ENCODE peak calls at places on chromosome 20, in six cellular contexts. K, I, C, D, T and X are unnamed samples.

GRCh38 chr20:44600758-44601562 is 18.6 kb downstream of the PKIG start:
- DNase-seq in K (peak), I (peak), C (peak), D (no peak), T (peak), X (no peak)

GRCh38 chr20:805713-806112 is 27.8 kb upstream of the FAM110A start:
- DNase-seq in K (peak), I (no peak), C (no peak), D (peak), T (no peak), X (no peak)

GRCh38 chr20:44643596-44644383 is 7.7 kb downstream of the ADA start:
- DNase-seq in K (peak), I (peak), C (peak), D (no peak), T (peak), X (peak)

GRCh38 chr20:13260620-13261279 is 39.7 kb downstream of the ISM1 start:
- DNase-seq in K (no peak), I (no peak), C (no peak), D (no peak), T (no peak), X (no peak)

GRCh38 chr20:61297491-61297890 is 45.4 kb downstream of the CDH4 start:
- DNase-seq in K (no peak), I (no peak), C (no peak), D (no peak), T (no peak), X (no peak)

GRCh38 chr20:59120491-59120890 is 43.1 kb upstream of the ZNF831 start:
- DNase-seq in K (no peak), I (no peak), C (no peak), D (no peak), T (no peak), X (no peak)

GRCh38 chr20:46954490-46955038 is 59.9 kb downstream of the EYA2 start:
- DNase-seq in K (peak), I (peak), C (no peak), D (no peak), T (no peak), X (peak)

GRCh38 chr20:35368616-35369423 is 43.0 kb downstream of the UQCC1 start:
- DNase-seq in K (no peak), I (no peak), C (no peak), D (no peak), T (no peak), X (no peak)

GRCh38 chr20:17928633-17929311 is 39.8 kb downstream of the SNX5 start:
- DNase-seq in K (no peak), I (no peak), C (no peak), D (no peak), T (no peak), X (no peak)

GRCh38 chr20:64246616-64247311 is 8.8 kb upstream of the PCMTD2 start:
- DNase-seq in K (no peak), I (no peak), C (no peak), D (no peak), T (no peak), X (no peak)

GRCh38 chr20:35648836-35649235 is 15.9 kb downstream of the CPNE1 start:
- DNase-seq in K (peak), I (no peak), C (no peak), D (no peak), T (no peak), X (no peak)

GRCh38 chr20:868279-868678 is 34.8 kb downstream of the FAM110A start:
- DNase-seq in K (no peak), I (no peak), C (no peak), D (no peak), T (no peak), X (no peak)

GRCh38 chr20:63015665-63016361 is 9.0 kb upstream of the BHLHE23 start:
- DNase-seq in K (no peak), I (no peak), C (no peak), D (no peak), T (no peak), X (no peak)

GRCh38 chr20:38827770-38828281 is 22.3 kb downstream of the PPP1R16B start:
- DNase-seq in K (no peak), I (no peak), C (no peak), D (no peak), T (no peak), X (no peak)

GRCh38 chr20:48825551-48825885 is 2.3 kb downstream of the PREX1 start:
- DNase-seq in K (no peak), I (no peak), C (no peak), D (no peak), T (no peak), X (no peak)

GRCh38 chr20:1494436-1494835 is 3.2 kb upstream of the SIRPB2 start:
- DNase-seq in K (no peak), I (no peak), C (no peak), D (no peak), T (no peak), X (no peak)

GRCh38 chr20:63067266-63067635 is 60.5 kb upstream of the BHLHE23 start:
- DNase-seq in K (no peak), I (peak), C (no peak), D (no peak), T (no peak), X (no peak)

GRCh38 chr20:24648481-24648880 is 179.1 kb downstream of the SYNDIG1 start:
- DNase-seq in K (no peak), I (peak), C (no peak), D (no peak), T (peak), X (no peak)

GRCh38 chr20:40717343-40717865 is 28.4 kb upstream of the MAFB start:
- DNase-seq in K (no peak), I (no peak), C (no peak), D (no peak), T (no peak), X (peak)

GRCh38 chr20:20017852-20018245 is 687 bp downstream of the NAA20 start:
- DNase-seq in K (no peak), I (no peak), C (no peak), D (no peak), T (no peak), X (no peak)

GRCh38 chr20:52372169-52372568 is 180.6 kb upstream of the ZFP64 start:
- DNase-seq in K (no peak), I (no peak), C (no peak), D (no peak), T (no peak), X (no peak)

GRCh38 chr20:62069741-62070216 is 4.1 kb upstream of the TAF4 start:
- DNase-seq in K (peak), I (no peak), C (no peak), D (no peak), T (no peak), X (peak)

GRCh38 chr20:43821795-43822194 is 92.9 kb upstream of the TOX2 start:
- DNase-seq in K (no peak), I (no peak), C (no peak), D (no peak), T (no peak), X (no peak)

GRCh38 chr20:5448449-5449118 is 131.8 kb upstream of the PROKR2 start:
- DNase-seq in K (peak), I (no peak), C (no peak), D (peak), T (peak), X (no peak)

DNA sequence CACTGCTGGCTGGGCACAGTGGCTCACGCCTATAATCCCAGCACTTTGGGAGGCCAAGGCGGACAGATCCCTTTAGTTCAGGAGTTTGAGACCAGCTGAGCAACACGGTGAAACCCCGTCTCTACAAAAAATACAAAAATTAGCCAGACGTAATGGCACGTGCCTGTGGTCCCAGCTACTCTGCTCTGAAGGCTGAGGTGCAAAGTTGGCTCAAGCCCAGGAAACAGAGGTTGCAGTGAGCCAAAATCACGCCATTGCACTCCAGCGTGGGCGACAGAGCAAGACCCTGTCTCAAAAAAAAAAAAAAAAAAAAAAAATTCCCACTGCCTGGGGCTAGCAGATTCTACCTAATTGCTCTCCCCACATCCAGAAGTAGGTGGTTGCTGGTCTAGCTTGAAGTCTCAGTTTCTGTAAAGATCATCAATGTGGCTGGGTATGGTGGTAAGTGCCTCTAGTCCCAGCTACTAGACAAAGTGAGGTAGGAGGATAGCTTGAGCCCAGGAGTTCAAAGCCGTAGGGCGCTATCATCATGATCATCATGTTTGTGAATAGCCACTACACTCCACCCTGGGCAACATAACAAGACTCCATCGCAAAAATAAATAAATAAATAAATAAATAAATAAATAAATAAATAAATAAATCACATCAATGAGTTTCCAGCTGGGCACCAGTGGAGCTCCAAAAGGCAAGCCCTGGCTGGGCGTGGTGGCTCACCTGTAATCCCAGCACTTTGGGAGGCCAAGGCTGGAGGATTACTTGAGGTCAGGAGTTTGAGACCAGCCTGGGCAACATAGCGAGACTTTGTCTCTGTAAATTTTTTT is 6.4 kb upstream of the AP5S1 start:
- DNase-seq in K (no peak), I (peak), C (no peak), D (no peak), T (no peak), X (no peak)
- H3K27ac ChIP-seq in K (no peak), I (peak), C (no peak), D (peak), T (no peak), X (no peak)

DNA sequence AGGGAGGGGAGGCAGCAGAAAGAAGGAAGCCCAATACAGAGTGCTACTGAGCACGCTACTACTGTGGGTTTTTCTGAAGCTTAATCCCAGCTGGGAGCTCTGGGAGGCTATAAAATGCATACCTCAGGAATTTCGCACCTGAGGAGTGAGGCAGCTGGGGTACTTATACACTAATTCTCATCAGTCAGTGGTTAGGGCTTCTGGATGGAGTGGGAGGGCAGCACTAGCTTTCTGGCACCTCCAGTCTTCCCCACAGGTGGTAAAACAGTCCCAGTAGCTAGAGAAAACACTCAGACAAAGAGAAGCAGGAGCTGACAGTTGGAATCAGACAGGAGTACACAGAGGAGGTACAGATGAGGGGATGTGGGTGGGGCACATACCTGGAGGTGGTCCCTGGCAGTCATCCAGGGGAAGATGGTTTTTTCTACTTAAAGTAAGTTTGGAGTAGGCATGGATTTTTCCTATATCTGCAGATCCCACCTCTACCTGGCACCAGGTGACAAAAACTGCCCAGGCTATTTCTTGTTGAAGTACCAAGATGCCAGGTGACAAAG is 37.8 kb downstream of the CPXM1 start:
- DNase-seq in K (no peak), I (no peak), C (no peak), D (no peak), T (no peak), X (no peak)
- H3K27ac ChIP-seq in K (no peak), I (no peak), C (no peak), D (no peak), T (no peak), X (no peak)

DNA sequence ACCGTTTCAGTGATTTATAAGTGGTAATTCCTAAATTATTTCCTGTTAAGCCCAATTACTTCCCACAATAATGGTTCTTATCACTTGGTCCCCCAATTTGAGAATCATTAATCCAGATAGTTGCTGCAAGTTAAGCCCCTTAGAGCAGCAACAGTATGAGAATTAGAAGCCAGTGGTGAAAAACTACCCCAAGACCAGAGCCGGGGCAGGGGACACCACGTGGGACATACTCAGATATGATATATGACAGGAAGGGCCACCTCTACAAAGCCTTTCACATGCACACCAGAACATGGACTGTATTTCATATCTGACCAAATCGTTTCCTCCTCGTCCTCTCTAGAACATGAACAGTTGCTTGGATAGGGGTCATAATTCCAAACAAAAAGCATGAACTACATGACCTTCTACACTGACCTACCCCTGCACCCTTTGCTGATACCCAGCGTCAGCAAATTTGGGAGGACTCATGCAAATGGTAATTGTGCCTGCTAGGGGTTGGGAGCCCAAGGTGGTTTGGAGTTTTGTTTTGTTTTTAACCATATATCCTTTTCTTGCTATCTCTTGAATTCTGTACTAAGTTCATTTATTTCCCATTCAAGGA is 3.9 kb downstream of the JAG1 start:
- DNase-seq in K (no peak), I (no peak), C (no peak), D (no peak), T (no peak), X (no peak)
- H3K27ac ChIP-seq in K (no peak), I (peak), C (no peak), D (no peak), T (peak), X (peak)

GRCh38 chr20:32984631-32985354 is 19.4 kb downstream of the SUN5 start:
- DNase-seq in K (no peak), I (no peak), C (no peak), D (no peak), T (no peak), X (no peak)

GRCh38 chr20:32988008-32988407 is 16.2 kb downstream of the SUN5 start:
- DNase-seq in K (no peak), I (no peak), C (no peak), D (no peak), T (no peak), X (no peak)

GRCh38 chr20:32986331-32986966 is 17.8 kb downstream of the SUN5 start:
- DNase-seq in K (no peak), I (no peak), C (no peak), D (no peak), T (no peak), X (no peak)

GRCh38 chr20:32985596-32985995 is 18.6 kb downstream of the SUN5 start:
- DNase-seq in K (no peak), I (no peak), C (no peak), D (no peak), T (no peak), X (no peak)

GRCh38 chr20:32987044-32987825 is 17.0 kb downstream of the SUN5 start:
- DNase-seq in K (no peak), I (no peak), C (no peak), D (no peak), T (no peak), X (no peak)
- H3K27ac ChIP-seq in K (no peak), I (no peak), C (no peak), D (no peak), T (no peak), X (no peak)

DNA sequence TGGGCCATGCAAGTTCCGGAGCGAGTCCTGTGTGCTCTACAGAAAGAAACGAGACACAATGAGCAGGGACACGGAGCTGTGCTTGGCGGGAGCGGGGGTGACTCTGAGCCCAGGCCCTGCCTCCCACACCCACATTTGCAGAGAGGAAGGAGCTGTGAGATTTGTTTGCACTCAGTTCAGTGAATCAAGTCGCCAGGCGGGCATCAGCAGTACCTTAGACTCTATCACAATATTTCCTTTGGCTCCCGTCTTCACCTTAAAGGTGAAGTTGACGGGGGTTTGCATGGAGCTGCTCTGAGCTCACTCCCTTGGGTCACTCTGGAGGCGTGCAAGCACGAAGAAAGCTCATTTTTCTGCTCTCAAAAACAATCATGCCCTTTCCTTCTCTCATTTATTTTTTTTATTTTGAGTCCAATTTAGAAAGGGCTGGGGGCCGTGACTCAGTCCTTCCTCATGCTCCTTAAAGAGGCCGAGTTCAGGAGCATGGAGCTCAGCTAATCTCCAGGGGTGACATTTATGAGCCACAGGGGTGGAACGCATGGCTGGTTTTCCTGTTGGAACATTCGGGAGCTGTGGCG is 188.2 kb downstream of the NFATC2 start:
- DNase-seq in K (peak), I (peak), C (no peak), D (no peak), T (no peak), X (no peak)
- H3K27ac ChIP-seq in K (peak), I (no peak), C (no peak), D (no peak), T (peak), X (peak)

GRCh38 chr20:32111763-32112162 is 2.2 kb downstream of the TM9SF4 start:
- DNase-seq in K (no peak), I (no peak), C (no peak), D (no peak), T (peak), X (no peak)
- H3K27ac ChIP-seq in K (no peak), I (no peak), C (no peak), D (no peak), T (no peak), X (no peak)

DNA sequence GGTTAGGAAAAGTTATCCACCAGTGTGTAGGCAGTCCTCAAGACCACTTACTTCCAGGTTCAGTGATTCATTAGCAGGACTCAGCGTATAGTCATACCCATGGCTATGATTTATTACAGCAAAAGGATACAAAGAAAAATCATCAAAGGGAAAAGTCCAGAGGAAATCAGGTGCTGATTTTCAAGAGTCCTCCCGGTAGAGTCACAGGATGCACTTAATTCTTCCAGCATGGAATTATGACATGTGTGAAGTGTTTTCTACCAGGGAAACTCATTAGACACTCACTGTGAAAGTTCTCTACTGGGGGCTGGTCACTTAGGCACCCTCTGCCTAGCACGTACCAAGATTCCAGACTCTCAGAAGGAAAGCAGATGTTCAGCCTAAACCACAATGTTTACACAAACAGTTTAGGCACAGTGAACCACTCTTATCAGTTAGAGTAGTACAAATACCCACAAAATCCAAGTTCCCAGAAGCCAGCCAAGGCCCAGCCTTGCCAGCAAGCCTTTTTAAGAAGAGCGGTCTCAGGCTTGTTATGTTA is 10.2 kb downstream of the WFDC3 start:
- DNase-seq in K (peak), I (no peak), C (peak), D (no peak), T (peak), X (peak)
- H3K27ac ChIP-seq in K (peak), I (peak), C (peak), D (no peak), T (peak), X (peak)

GRCh38 chr20:23147964-23148720 is 62.0 kb upstream of the CD93 start:
- DNase-seq in K (peak), I (peak), C (no peak), D (no peak), T (peak), X (peak)
- H3K27ac ChIP-seq in K (peak), I (peak), C (no peak), D (no peak), T (peak), X (peak)

DNA sequence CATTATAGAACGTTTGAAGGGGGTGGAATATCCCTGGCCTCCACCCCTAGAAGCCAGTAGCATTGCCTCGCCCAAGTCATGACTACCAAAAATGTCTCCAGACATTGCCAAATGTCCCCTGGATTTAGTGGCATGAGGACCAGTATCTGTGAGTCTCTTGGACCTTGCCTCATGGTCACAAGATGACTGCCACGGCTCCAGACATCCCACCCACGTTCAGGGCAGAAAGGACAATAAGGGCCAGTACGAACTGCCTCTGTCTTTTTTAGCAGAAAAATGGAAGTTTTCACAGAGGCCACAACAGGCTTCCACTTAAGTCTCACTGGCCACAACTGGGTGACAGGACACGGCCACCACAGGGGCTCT is 5.4 kb downstream of the RBM38 start:
- DNase-seq in K (no peak), I (no peak), C (peak), D (no peak), T (no peak), X (no peak)
- H3K27ac ChIP-seq in K (no peak), I (peak), C (no peak), D (no peak), T (no peak), X (no peak)